ENCODE peak calls at places on chromosomes 6 and 20, in four cellular contexts. Y is Panc1, I is keratinocyte, T is pancreas. Q is an unnamed sample.
A peak's percentile ranks its signal among the peaks of the same experiment; 100 is the strongest.

GRCh38 chr20:15387228-15387627 is 1049.8 kb upstream of the FLRT3 start:
- DNase-seq in Y (no peak), I (no peak), T (no peak), Q (no peak)

GRCh38 chr6:43933111-43933885 is 163.3 kb downstream of the VEGFA start:
- DNase-seq in Y (no peak), I (no peak), T (peak; percentile 5), Q (no peak)

GRCh38 chr6:25155221-25155620 is 124.0 kb upstream of the CARMIL1 start:
- DNase-seq in Y (no peak), I (no peak), T (no peak), Q (no peak)

GRCh38 chr6:41594326-41594725 is 43.9 kb upstream of the MDFI start:
- DNase-seq in Y (no peak), I (no peak), T (no peak), Q (no peak)

GRCh38 chr6:167116838-167117228 is 6.1 kb upstream of the CCR6 start:
- DNase-seq in Y (no peak), I (no peak), T (no peak), Q (no peak)

GRCh38 chr6:5537967-5538366 is 276.7 kb downstream of the FARS2 start:
- DNase-seq in Y (no peak), I (no peak), T (no peak), Q (no peak)

GRCh38 chr6:15431762-15432495 is 186.1 kb downstream of the JARID2 start:
- DNase-seq in Y (no peak), I (no peak), T (no peak), Q (no peak)

GRCh38 chr20:771741-772464 is 3.6 kb upstream of the SLC52A3 start:
- DNase-seq in Y (no peak), I (no peak), T (no peak), Q (no peak)

GRCh38 chr6:142833054-142833453 is 111.9 kb downstream of the HIVEP2 start:
- DNase-seq in Y (peak; percentile 84), I (peak; percentile 71), T (no peak), Q (no peak)

GRCh38 chr20:18440403-18440802 is 26.4 kb downstream of the DZANK1 start:
- DNase-seq in Y (no peak), I (no peak), T (no peak), Q (no peak)

GRCh38 chr20:34256629-34257124 is 15.5 kb downstream of the ASIP start:
- DNase-seq in Y (no peak), I (no peak), T (no peak), Q (no peak)

GRCh38 chr6:163438940-163439335 is 24.4 kb downstream of the QKI start:
- DNase-seq in Y (no peak), I (no peak), T (peak; percentile 42), Q (no peak)

GRCh38 chr6:35980991-35981645 is 43.3 kb downstream of the SLC26A8 start:
- DNase-seq in Y (no peak), I (no peak), T (no peak), Q (no peak)

GRCh38 chr20:25317351-25318075 is 69.6 kb downstream of the PYGB start:
- DNase-seq in Y (no peak), I (no peak), T (no peak), Q (no peak)

GRCh38 chr6:133704371-133704770 is 184.5 kb upstream of the TCF21 start:
- DNase-seq in Y (no peak), I (no peak), T (no peak), Q (no peak)

GRCh38 chr20:57930328-57930727 is 220.5 kb upstream of the PMEPA1 start:
- DNase-seq in Y (no peak), I (no peak), T (no peak), Q (no peak)

GRCh38 chr6:26175428-26176181 is 88.4 kb downstream of the HFE start:
- DNase-seq in Y (no peak), I (no peak), T (no peak), Q (peak; percentile 59)

GRCh38 chr6:16654703-16655102 is 106.6 kb downstream of the ATXN1 start:
- DNase-seq in Y (no peak), I (no peak), T (no peak), Q (no peak)

GRCh38 chr20:31484001-31484400 is 8.9 kb downstream of the REM1 start:
- DNase-seq in Y (no peak), I (no peak), T (no peak), Q (no peak)

GRCh38 chr6:27889628-27890315 is 22.4 kb downstream of the OR2B2 start:
- DNase-seq in Y (no peak), I (no peak), T (no peak), Q (no peak)

GRCh38 chr20:59518881-59519706 is 85.2 kb upstream of the PHACTR3 start:
- DNase-seq in Y (peak; percentile 57), I (peak; percentile 11), T (peak; percentile 42), Q (peak; percentile 82)

GRCh38 chr6:36727491-36728021 is 29.9 kb downstream of the RAB44 start:
- DNase-seq in Y (no peak), I (no peak), T (no peak), Q (no peak)

GRCh38 chr20:58017970-58018530 is 210.4 kb downstream of the ANKRD60 start:
- DNase-seq in Y (no peak), I (no peak), T (no peak), Q (no peak)

GRCh38 chr6:161374971-161375873 is 101.4 kb upstream of the AGPAT4 start:
- DNase-seq in Y (no peak), I (no peak), T (peak; percentile 51), Q (no peak)

GRCh38 chr20:699811-700338 is 24.3 kb upstream of the SCRT2 start:
- DNase-seq in Y (no peak), I (no peak), T (no peak), Q (no peak)

GRCh38 chr6:108589244-108589730 is 28.6 kb downstream of the FOXO3 start:
- DNase-seq in Y (peak; percentile 15), I (no peak), T (peak; percentile 51), Q (no peak)

GRCh38 chr6:33144373-33144772 is 47.9 kb downstream of the COL11A2 start:
- DNase-seq in Y (no peak), I (no peak), T (no peak), Q (no peak)

GRCh38 chr20:52869698-52870288 is 102.4 kb upstream of the TSHZ2 start:
- DNase-seq in Y (no peak), I (no peak), T (no peak), Q (no peak)

GRCh38 chr6:157066781-157067491 is 256.4 kb downstream of the TMEM242 start:
- DNase-seq in Y (no peak), I (no peak), T (no peak), Q (no peak)

GRCh38 chr6:122207794-122208193 is 191.7 kb upstream of the HSF2 start:
- DNase-seq in Y (no peak), I (no peak), T (no peak), Q (no peak)

GRCh38 chr6:12233693-12234551 is 56.2 kb upstream of the EDN1 start:
- DNase-seq in Y (peak; percentile 47), I (peak; percentile 25), T (no peak), Q (peak; percentile 18)

GRCh38 chr6:163579111-163579879 is 164.8 kb downstream of the QKI start:
- DNase-seq in Y (no peak), I (no peak), T (no peak), Q (no peak)

DNA sequence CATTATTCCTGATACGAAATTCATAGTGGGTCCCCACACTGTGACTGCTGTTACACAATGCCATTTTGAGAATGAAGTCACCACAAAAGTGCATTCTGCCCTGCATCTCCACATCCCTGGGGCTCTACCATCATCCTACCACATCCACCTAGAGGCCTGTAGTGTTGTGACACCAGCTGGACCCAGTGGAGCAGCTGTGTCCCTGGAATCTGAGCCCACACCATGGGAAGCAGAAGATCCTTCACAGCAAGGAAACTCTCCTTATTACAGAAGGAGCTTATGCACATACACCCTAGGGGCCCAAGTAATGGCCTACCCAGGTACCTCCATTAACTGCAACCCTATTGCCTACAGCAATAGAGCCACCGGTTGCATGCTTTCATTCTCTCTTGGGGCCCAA is 566.6 kb upstream of the EPHA7 start:
- DNase-seq in Y (no peak), I (no peak), T (no peak), Q (no peak)
- TF ChIP-seq CTCF in Y (no peak), I (no peak), T (no peak), Q (no peak)

DNA sequence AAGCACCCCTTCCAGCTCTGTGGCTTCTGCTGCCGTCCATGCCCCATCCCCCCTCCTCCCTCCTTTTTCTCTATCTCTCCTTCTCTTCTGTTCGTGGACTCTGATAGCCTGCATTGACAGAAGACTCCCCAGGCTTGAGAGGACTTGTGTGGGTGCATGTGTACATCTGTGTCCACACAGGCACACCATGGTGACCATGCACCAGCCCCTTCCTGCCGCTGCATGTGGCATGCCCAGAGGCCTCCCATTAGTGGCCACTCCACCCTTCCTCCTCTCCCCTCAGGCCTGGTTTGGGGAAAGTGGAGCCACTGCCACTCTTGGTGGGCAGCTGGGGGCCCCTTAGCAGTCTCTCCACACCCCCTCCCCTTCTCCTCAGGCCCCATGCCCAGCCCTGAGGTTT is 45.8 kb downstream of the EBF4 start:
- DNase-seq in Y (no peak), I (no peak), T (no peak), Q (no peak)
- TF ChIP-seq CTCF in Y (no peak), I (no peak), T (no peak), Q (no peak)

GRCh38 chr6:81451787-81452186 is 300.7 kb downstream of the TENT5A start:
- DNase-seq in Y (no peak), I (no peak), T (no peak), Q (peak; percentile 12)

GRCh38 chr6:81446509-81446908 is 306.0 kb downstream of the TENT5A start:
- DNase-seq in Y (no peak), I (no peak), T (no peak), Q (no peak)

DNA sequence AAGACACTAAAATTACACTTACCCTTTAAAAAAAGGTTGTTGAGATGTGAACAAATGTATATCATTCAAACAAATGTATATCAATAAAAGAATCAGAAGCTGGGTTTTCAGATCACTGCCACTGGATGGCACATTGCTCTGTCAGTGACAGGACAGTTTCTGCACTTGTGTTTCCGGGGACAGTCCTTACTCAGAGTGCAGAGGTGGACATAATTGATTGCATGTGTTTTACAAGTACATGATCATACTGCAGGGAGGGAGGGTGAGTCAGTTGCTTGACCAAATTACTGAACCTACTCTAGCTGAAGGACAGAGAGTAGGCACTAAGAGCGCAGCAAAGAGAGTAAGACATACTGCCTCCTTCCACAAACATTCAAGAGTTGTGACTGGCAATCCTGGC is 302.3 kb downstream of the TENT5A start:
- DNase-seq in Y (no peak), I (no peak), T (no peak), Q (no peak)
- TF ChIP-seq CTCF in Y (no peak), I (no peak), T (no peak), Q (no peak)

GRCh38 chr6:132126150-132126549 is 175.0 kb upstream of the CCN2 start:
- DNase-seq in Y (no peak), I (no peak), T (no peak), Q (no peak)
- TF ChIP-seq CTCF in Y (no peak), I (peak; percentile 4), T (no peak), Q (no peak)

GRCh38 chr6:139124887-139125672 is 9.8 kb upstream of the HECA start:
- DNase-seq in Y (no peak), I (peak; percentile 59), T (no peak), Q (peak; percentile 45)
- TF ChIP-seq CTCF in Y (peak; percentile 72), I (peak; percentile 89), T (no peak), Q (peak; percentile 30)

DNA sequence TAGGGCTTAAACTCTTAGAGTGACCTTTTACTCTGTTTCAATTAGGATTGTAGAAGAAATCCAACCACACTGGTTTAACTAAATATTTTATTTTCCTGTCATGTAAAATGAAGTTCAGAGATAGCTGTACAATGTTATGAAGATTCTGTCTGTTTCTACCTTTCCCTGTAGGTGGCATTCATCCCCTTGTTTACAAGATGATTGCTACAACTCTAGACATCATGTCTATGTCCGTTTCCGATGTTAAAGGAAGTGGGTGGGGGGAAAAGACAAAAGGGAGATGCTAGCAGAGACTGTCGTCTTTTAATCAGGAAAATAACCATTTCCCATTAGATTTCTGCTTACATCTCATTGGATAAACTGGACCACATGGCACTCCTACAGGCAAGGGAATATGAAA is 30.9 kb upstream of the RIMS1 start:
- DNase-seq in Y (no peak), I (no peak), T (no peak), Q (peak; percentile 21)
- TF ChIP-seq CTCF in Y (peak; percentile 22), I (no peak), T (no peak), Q (no peak)

Q was measured in GM13976.